ENCODE peak calls at places on chromosome 16, in seven cellular contexts. T is EL, A is Right ventricle myocardium superior, S is amniotic epithelial cell, U is NCI-H187, Y is Daoy, N is breast epithelium. F is an unnamed sample.

GRCh38 chr16:87897563-87898505 is 28.5 kb upstream of the SLC7A5 start:
- DNase-seq in Y (peak), A (no peak), U (no peak), T (no peak), N (no peak), S (no peak), F (no peak)

GRCh38 chr16:53048139-53048915 is 4.4 kb downstream of the CHD9NB start:
- DNase-seq in Y (no peak), N (no peak), U (no peak), S (no peak), T (no peak), A (no peak), F (no peak)

GRCh38 chr16:4316103-4316731 is 350 bp downstream of the GLIS2 start:
- DNase-seq in A (no peak), Y (peak), S (no peak), U (no peak), T (peak), N (no peak), F (no peak)

GRCh38 chr16:4114257-4115208 is 1.7 kb downstream of the ADCY9 start:
- DNase-seq in S (no peak), Y (no peak), A (no peak), U (peak), N (no peak), T (no peak), F (no peak)

GRCh38 chr16:54233626-54234025 is 53.0 kb downstream of the IRX3 start:
- DNase-seq in Y (no peak), A (no peak), N (no peak), U (no peak), S (peak), T (no peak), F (no peak)

GRCh38 chr16:21628196-21628726 is 24.1 kb downstream of the IGSF6 start:
- DNase-seq in U (no peak), T (peak), S (no peak), Y (no peak), A (no peak), N (no peak), F (no peak)

GRCh38 chr16:52731219-52731875 is 184.4 kb upstream of the TOX3 start:
- DNase-seq in A (no peak), T (no peak), S (no peak), N (no peak), U (no peak), Y (no peak), F (no peak)

GRCh38 chr16:57867000-57867561 is 64.8 kb upstream of the KIFC3 start:
- DNase-seq in S (no peak), N (no peak), A (no peak), Y (no peak), U (peak), T (peak), F (no peak)

GRCh38 chr16:31052131-31052530 is 18.8 kb downstream of the STX4 start:
- DNase-seq in Y (peak), N (no peak), T (peak), S (peak), A (no peak), U (no peak), F (no peak)

GRCh38 chr16:10683160-10683559 is 11.6 kb downstream of the TEKT5 start:
- DNase-seq in A (no peak), N (no peak), T (no peak), U (no peak), Y (peak), S (no peak), F (no peak)

GRCh38 chr16:81720973-81721907 is 57.9 kb upstream of the PLCG2 start:
- DNase-seq in U (no peak), T (no peak), A (no peak), Y (no peak), N (no peak), S (no peak), F (no peak)

GRCh38 chr16:71359431-71359830 is 908 bp downstream of the CALB2 start:
- DNase-seq in N (peak), S (peak), A (no peak), T (no peak), Y (peak), U (no peak), F (no peak)

GRCh38 chr16:4378202-4378666 is 6.6 kb downstream of the VASN start:
- DNase-seq in S (no peak), U (no peak), Y (peak), A (no peak), T (no peak), N (no peak), F (no peak)